ENCODE peak calls at places on chromosomes 11 and 22, in nine cellular contexts. One of them, this sample, is unnamed.

GRCh38 chr11:78253797-78254196 is 65.1 kb downstream of the USP35 start:
- DNase-seq in aorta: no peak
- DNase-seq in neuronal stem cell: no peak
- DNase-seq in breast epithelium: no peak
- DNase-seq in tibial nerve: no peak
- DNase-seq in AG04450: no peak
- DNase-seq in cardiac muscle cell: no peak
- DNase-seq in PC-3: peak
- DNase-seq in Karpas-422: no peak
- DNase-seq in this sample: no peak

GRCh38 chr11:74819400-74819799 is 70.8 kb downstream of the RNF169 start:
- DNase-seq in tibial nerve: no peak
- DNase-seq in breast epithelium: no peak
- DNase-seq in neuronal stem cell: no peak
- DNase-seq in PC-3: no peak
- DNase-seq in Karpas-422: no peak
- DNase-seq in cardiac muscle cell: no peak
- DNase-seq in AG04450: no peak
- DNase-seq in aorta: no peak
- DNase-seq in this sample: no peak

GRCh38 chr11:75919525-75919924 is 104.5 kb downstream of the UVRAG start:
- DNase-seq in Karpas-422: peak
- DNase-seq in cardiac muscle cell: no peak
- DNase-seq in aorta: no peak
- DNase-seq in AG04450: no peak
- DNase-seq in breast epithelium: no peak
- DNase-seq in tibial nerve: peak
- DNase-seq in PC-3: no peak
- DNase-seq in neuronal stem cell: no peak
- DNase-seq in this sample: no peak

GRCh38 chr11:26134481-26135355 is 197.2 kb upstream of the ANO3 start:
- DNase-seq in breast epithelium: no peak
- DNase-seq in tibial nerve: no peak
- DNase-seq in aorta: no peak
- DNase-seq in Karpas-422: peak
- DNase-seq in AG04450: no peak
- DNase-seq in PC-3: peak
- DNase-seq in cardiac muscle cell: peak
- DNase-seq in neuronal stem cell: peak
- DNase-seq in this sample: no peak

GRCh38 chr11:123300874-123301695 is 106.0 kb upstream of the CLMP start:
- DNase-seq in cardiac muscle cell: no peak
- DNase-seq in breast epithelium: no peak
- DNase-seq in tibial nerve: no peak
- DNase-seq in Karpas-422: no peak
- DNase-seq in aorta: no peak
- DNase-seq in PC-3: peak
- DNase-seq in AG04450: peak
- DNase-seq in neuronal stem cell: no peak
- DNase-seq in this sample: no peak

GRCh38 chr11:60914620-60915249 is 777 bp downstream of the TMEM109 start:
- DNase-seq in cardiac muscle cell: peak
- DNase-seq in breast epithelium: no peak
- DNase-seq in aorta: no peak
- DNase-seq in PC-3: peak
- DNase-seq in Karpas-422: peak
- DNase-seq in tibial nerve: no peak
- DNase-seq in neuronal stem cell: no peak
- DNase-seq in AG04450: no peak
- DNase-seq in this sample: peak

GRCh38 chr11:131658952-131659351 is 288.5 kb downstream of the NTM start:
- DNase-seq in aorta: no peak
- DNase-seq in neuronal stem cell: no peak
- DNase-seq in PC-3: no peak
- DNase-seq in cardiac muscle cell: no peak
- DNase-seq in Karpas-422: no peak
- DNase-seq in tibial nerve: no peak
- DNase-seq in breast epithelium: no peak
- DNase-seq in AG04450: no peak
- DNase-seq in this sample: no peak

GRCh38 chr22:19134874-19135273 is 3.8 kb downstream of the TSSK2 start:
- DNase-seq in cardiac muscle cell: no peak
- DNase-seq in tibial nerve: no peak
- DNase-seq in neuronal stem cell: no peak
- DNase-seq in PC-3: no peak
- DNase-seq in aorta: no peak
- DNase-seq in breast epithelium: no peak
- DNase-seq in Karpas-422: no peak
- DNase-seq in AG04450: no peak
- DNase-seq in this sample: no peak

GRCh38 chr11:74366576-74366975 is 31.7 kb downstream of the PGM2L1 start:
- DNase-seq in PC-3: no peak
- DNase-seq in aorta: no peak
- DNase-seq in breast epithelium: no peak
- DNase-seq in AG04450: no peak
- DNase-seq in Karpas-422: no peak
- DNase-seq in cardiac muscle cell: peak
- DNase-seq in tibial nerve: no peak
- DNase-seq in neuronal stem cell: peak
- DNase-seq in this sample: peak

GRCh38 chr11:44286911-44287310 is 23.0 kb downstream of the ALX4 start:
- DNase-seq in neuronal stem cell: no peak
- DNase-seq in breast epithelium: no peak
- DNase-seq in Karpas-422: no peak
- DNase-seq in aorta: no peak
- DNase-seq in PC-3: no peak
- DNase-seq in cardiac muscle cell: no peak
- DNase-seq in tibial nerve: no peak
- DNase-seq in AG04450: no peak
- DNase-seq in this sample: no peak

GRCh38 chr22:46970411-46971123 is 208.1 kb downstream of the TBC1D22A start:
- DNase-seq in neuronal stem cell: no peak
- DNase-seq in PC-3: no peak
- DNase-seq in breast epithelium: no peak
- DNase-seq in cardiac muscle cell: no peak
- DNase-seq in AG04450: no peak
- DNase-seq in aorta: no peak
- DNase-seq in Karpas-422: no peak
- DNase-seq in tibial nerve: no peak
- DNase-seq in this sample: no peak

GRCh38 chr11:50412832-50413231 is 380.2 kb downstream of the OR4C45 start:
- DNase-seq in cardiac muscle cell: no peak
- DNase-seq in AG04450: no peak
- DNase-seq in aorta: no peak
- DNase-seq in breast epithelium: no peak
- DNase-seq in tibial nerve: no peak
- DNase-seq in Karpas-422: no peak
- DNase-seq in PC-3: no peak
- DNase-seq in neuronal stem cell: no peak
- DNase-seq in this sample: no peak

GRCh38 chr11:1783725-1784529 is 20.2 kb upstream of the CTSD start:
- DNase-seq in cardiac muscle cell: no peak
- DNase-seq in Karpas-422: no peak
- DNase-seq in breast epithelium: no peak
- DNase-seq in tibial nerve: no peak
- DNase-seq in AG04450: no peak
- DNase-seq in PC-3: no peak
- DNase-seq in neuronal stem cell: no peak
- DNase-seq in aorta: no peak
- DNase-seq in this sample: no peak

GRCh38 chr11:109853156-109853776 is 239.9 kb upstream of the ZC3H12C start:
- DNase-seq in AG04450: peak
- DNase-seq in neuronal stem cell: peak
- DNase-seq in PC-3: peak
- DNase-seq in Karpas-422: peak
- DNase-seq in tibial nerve: no peak
- DNase-seq in aorta: no peak
- DNase-seq in breast epithelium: no peak
- DNase-seq in cardiac muscle cell: peak
- DNase-seq in this sample: no peak

GRCh38 chr11:78857688-78858087 is 283.0 kb upstream of the NARS2 start:
- DNase-seq in neuronal stem cell: no peak
- DNase-seq in breast epithelium: no peak
- DNase-seq in tibial nerve: no peak
- DNase-seq in aorta: no peak
- DNase-seq in Karpas-422: no peak
- DNase-seq in cardiac muscle cell: no peak
- DNase-seq in AG04450: no peak
- DNase-seq in PC-3: peak
- DNase-seq in this sample: no peak

DNA sequence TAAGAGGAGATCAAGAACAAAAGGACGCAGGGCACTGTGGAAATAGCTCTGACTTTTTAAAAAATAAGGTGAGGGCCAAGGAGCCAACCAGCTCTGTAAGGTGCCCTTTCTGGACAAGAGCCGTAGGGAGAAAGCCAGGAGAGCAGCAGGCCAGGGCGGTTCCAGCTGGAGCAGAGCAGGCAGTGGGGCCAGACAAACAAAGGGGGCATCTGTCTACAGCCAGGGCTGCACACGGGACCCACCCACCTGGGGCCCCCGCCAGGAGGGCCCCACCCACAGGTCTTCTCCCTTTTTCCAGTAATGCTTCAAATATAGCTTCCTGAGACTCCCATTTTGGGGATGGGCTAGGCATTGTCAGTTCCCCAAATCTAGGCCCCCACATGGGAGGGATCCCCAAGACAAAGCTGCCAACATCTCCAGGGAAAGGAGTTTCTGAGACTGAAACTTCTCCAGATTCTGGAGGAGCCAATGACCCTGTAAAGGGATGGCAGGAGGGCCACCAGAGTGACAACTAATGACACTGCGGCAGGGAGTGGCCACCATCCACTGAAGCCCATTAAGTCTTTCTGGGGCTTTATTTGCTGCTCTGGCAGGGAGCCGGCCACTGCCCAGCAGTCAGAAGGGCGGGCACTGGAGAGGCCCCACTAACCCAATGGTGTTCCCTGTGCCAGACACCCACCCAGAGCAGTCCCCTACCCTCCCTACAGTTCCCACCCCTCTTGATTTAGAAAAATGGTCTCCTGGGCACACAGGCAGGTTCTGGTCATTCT is 1.9 kb downstream of the ZFTA start:
- DNase-seq in AG04450: no peak
- DNase-seq in Karpas-422: peak
- DNase-seq in neuronal stem cell: no peak
- DNase-seq in breast epithelium: no peak
- DNase-seq in PC-3: no peak
- DNase-seq in tibial nerve: no peak
- DNase-seq in cardiac muscle cell: no peak
- DNase-seq in aorta: no peak
- DNase-seq in this sample: no peak
- H3K4me3 ChIP-seq in AG04450: peak
- H3K4me3 ChIP-seq in Karpas-422: peak
- H3K4me3 ChIP-seq in neuronal stem cell: no peak
- H3K4me3 ChIP-seq in breast epithelium: peak
- H3K4me3 ChIP-seq in PC-3: peak
- H3K4me3 ChIP-seq in tibial nerve: no peak
- H3K4me3 ChIP-seq in cardiac muscle cell: peak
- H3K4me3 ChIP-seq in aorta: no peak
- H3K4me3 ChIP-seq in this sample: no peak

GRCh38 chr11:104093426-104094280 is 57.2 kb downstream of the DDI1 start:
- DNase-seq in tibial nerve: no peak
- DNase-seq in Karpas-422: peak
- DNase-seq in neuronal stem cell: no peak
- DNase-seq in PC-3: no peak
- DNase-seq in AG04450: no peak
- DNase-seq in breast epithelium: no peak
- DNase-seq in cardiac muscle cell: no peak
- DNase-seq in aorta: no peak
- DNase-seq in this sample: no peak
- H3K27ac ChIP-seq in tibial nerve: no peak
- H3K27ac ChIP-seq in Karpas-422: peak
- H3K27ac ChIP-seq in neuronal stem cell: no peak
- H3K27ac ChIP-seq in PC-3: no peak
- H3K27ac ChIP-seq in AG04450: no peak
- H3K27ac ChIP-seq in breast epithelium: peak
- H3K27ac ChIP-seq in cardiac muscle cell: no peak
- H3K27ac ChIP-seq in aorta: no peak
- H3K27ac ChIP-seq in this sample: no peak

GRCh38 chr11:115501504-115501894 is 2.7 kb downstream of the CADM1 start:
- DNase-seq in PC-3: no peak
- DNase-seq in aorta: no peak
- DNase-seq in Karpas-422: no peak
- DNase-seq in breast epithelium: no peak
- DNase-seq in cardiac muscle cell: no peak
- DNase-seq in AG04450: no peak
- DNase-seq in tibial nerve: no peak
- DNase-seq in neuronal stem cell: no peak
- DNase-seq in this sample: no peak

GRCh38 chr11:115498354-115498753 is 5.9 kb downstream of the CADM1 start:
- DNase-seq in PC-3: no peak
- DNase-seq in AG04450: no peak
- DNase-seq in cardiac muscle cell: no peak
- DNase-seq in tibial nerve: no peak
- DNase-seq in breast epithelium: no peak
- DNase-seq in aorta: no peak
- DNase-seq in neuronal stem cell: no peak
- DNase-seq in Karpas-422: no peak
- DNase-seq in this sample: no peak

GRCh38 chr11:115499241-115499799 is 4.9 kb downstream of the CADM1 start:
- DNase-seq in AG04450: no peak
- DNase-seq in PC-3: no peak
- DNase-seq in breast epithelium: no peak
- DNase-seq in tibial nerve: no peak
- DNase-seq in Karpas-422: no peak
- DNase-seq in cardiac muscle cell: no peak
- DNase-seq in aorta: no peak
- DNase-seq in neuronal stem cell: no peak
- DNase-seq in this sample: no peak

GRCh38 chr11:115500547-115501503 is 3.4 kb downstream of the CADM1 start:
- DNase-seq in tibial nerve: no peak
- DNase-seq in aorta: no peak
- DNase-seq in cardiac muscle cell: no peak
- DNase-seq in Karpas-422: no peak
- DNase-seq in neuronal stem cell: peak
- DNase-seq in PC-3: no peak
- DNase-seq in breast epithelium: no peak
- DNase-seq in AG04450: no peak
- DNase-seq in this sample: no peak

GRCh38 chr11:115499891-115500290 is 4.3 kb downstream of the CADM1 start:
- DNase-seq in breast epithelium: no peak
- DNase-seq in cardiac muscle cell: no peak
- DNase-seq in neuronal stem cell: no peak
- DNase-seq in PC-3: no peak
- DNase-seq in aorta: no peak
- DNase-seq in AG04450: no peak
- DNase-seq in tibial nerve: no peak
- DNase-seq in Karpas-422: no peak
- DNase-seq in this sample: no peak
- H3K4me3 ChIP-seq in breast epithelium: no peak
- H3K4me3 ChIP-seq in cardiac muscle cell: no peak
- H3K4me3 ChIP-seq in neuronal stem cell: no peak
- H3K4me3 ChIP-seq in PC-3: no peak
- H3K4me3 ChIP-seq in aorta: no peak
- H3K4me3 ChIP-seq in AG04450: no peak
- H3K4me3 ChIP-seq in tibial nerve: no peak
- H3K4me3 ChIP-seq in Karpas-422: no peak
- H3K4me3 ChIP-seq in this sample: no peak

DNA sequence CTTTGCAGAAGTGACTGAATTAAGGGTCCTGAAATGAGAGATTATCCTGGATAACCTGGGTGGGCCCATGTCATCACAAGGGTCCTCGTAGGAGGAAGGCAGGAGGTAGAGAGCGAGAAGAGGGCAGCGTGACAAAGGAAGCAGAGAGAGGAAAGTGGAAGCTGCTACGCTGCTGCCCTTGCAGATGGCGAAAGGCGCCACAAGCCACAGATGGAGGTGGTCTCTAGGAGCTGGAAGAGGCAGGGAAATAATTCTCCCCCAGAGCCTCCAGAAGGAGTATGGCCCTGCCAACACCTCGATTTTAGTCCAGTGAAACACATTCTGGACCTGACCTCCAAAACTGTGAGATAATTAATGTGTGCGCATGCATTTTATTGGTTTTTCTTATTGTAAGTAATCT is 13.4 kb downstream of the TMEM184B start:
- DNase-seq in aorta: no peak
- DNase-seq in cardiac muscle cell: no peak
- DNase-seq in tibial nerve: no peak
- DNase-seq in Karpas-422: no peak
- DNase-seq in breast epithelium: no peak
- DNase-seq in neuronal stem cell: no peak
- DNase-seq in AG04450: no peak
- DNase-seq in PC-3: no peak
- DNase-seq in this sample: no peak
- H3K27ac ChIP-seq in aorta: peak
- H3K27ac ChIP-seq in cardiac muscle cell: peak
- H3K27ac ChIP-seq in tibial nerve: peak
- H3K27ac ChIP-seq in Karpas-422: no peak
- H3K27ac ChIP-seq in breast epithelium: peak
- H3K27ac ChIP-seq in neuronal stem cell: no peak
- H3K27ac ChIP-seq in AG04450: no peak
- H3K27ac ChIP-seq in PC-3: no peak
- H3K27ac ChIP-seq in this sample: no peak

This sample was measured in SJSA1.